ENCODE peak calls at places on chromosomes 2 and 18, in seven cellular contexts. F is A549, X is colonic mucosa, V is iPS DF 6.9, M is HepG2, W is mucosa of descending colon, T is cardiac muscle cell. R is an unnamed sample.

GRCh38 chr18:42654561-42654960 is 460.9 kb downstream of the RIT2 start:
- DNase-seq in F (no peak), X (no peak), V (no peak), M (no peak), W (no peak), T (peak; percentile 42), R (no peak)

GRCh38 chr2:127702395-127703009 is 1.2 kb downstream of the SFT2D3 start:
- DNase-seq in F (no peak), X (no peak), V (no peak), M (no peak), W (no peak), T (no peak), R (no peak)

GRCh38 chr2:62050456-62051045 is 145.1 kb downstream of the COMMD1 start:
- DNase-seq in F (no peak), X (no peak), V (no peak), M (no peak), W (no peak), T (no peak), R (no peak)

GRCh38 chr2:217919781-217920351 is 82.9 kb downstream of the TNS1 start:
- DNase-seq in F (no peak), X (no peak), V (no peak), M (no peak), W (no peak), T (peak; percentile 80), R (no peak)

GRCh38 chr2:179428659-179429058 is 164.0 kb upstream of the SESTD1 start:
- DNase-seq in F (no peak), X (no peak), V (no peak), M (no peak), W (no peak), T (peak; percentile 19), R (no peak)

GRCh38 chr18:56538756-56539155 is 99.6 kb downstream of the TXNL1 start:
- DNase-seq in F (no peak), X (no peak), V (no peak), M (no peak), W (no peak), T (peak; percentile 28), R (no peak)

GRCh38 chr18:35588995-35589394 is 7.5 kb downstream of the GALNT1 start:
- DNase-seq in F (no peak), X (no peak), V (no peak), M (peak; percentile 35), W (no peak), T (no peak), R (no peak)

GRCh38 chr2:237244976-237245646 is 159.4 kb downstream of the COPS8 start:
- DNase-seq in F (no peak), X (no peak), V (no peak), M (no peak), W (no peak), T (peak; percentile 98), R (no peak)

GRCh38 chr2:53422979-53423378 is 344.6 kb upstream of the CHAC2 start:
- DNase-seq in F (no peak), X (peak; percentile 22), V (peak; percentile 33), M (peak; percentile 50), W (peak; percentile 56), T (peak; percentile 74), R (peak; percentile 48)

GRCh38 chr2:111071480-111072143 is 49.1 kb upstream of the BCL2L11 start:
- DNase-seq in F (peak; percentile 8), X (no peak), V (no peak), M (no peak), W (peak; percentile 13), T (peak; percentile 88), R (no peak)

GRCh38 chr2:217433522-217433921 is 569.3 kb downstream of the TNS1 start:
- DNase-seq in F (no peak), X (no peak), V (no peak), M (no peak), W (no peak), T (peak; percentile 43), R (no peak)

GRCh38 chr2:32787207-32787606 is 159.4 kb downstream of the TTC27 start:
- DNase-seq in F (no peak), X (no peak), V (no peak), M (no peak), W (no peak), T (no peak), R (no peak)

GRCh38 chr2:27627963-27628766 is 647 bp downstream of the CCDC121 start:
- DNase-seq in F (peak; percentile 25), X (no peak), V (no peak), M (peak; percentile 45), W (peak; percentile 2), T (peak; percentile 75), R (no peak)

GRCh38 chr2:135246856-135247255 is 194.8 kb downstream of the RAB3GAP1 start:
- DNase-seq in F (no peak), X (no peak), V (no peak), M (no peak), W (no peak), T (no peak), R (no peak)

GRCh38 chr2:136381722-136382633 is 264.0 kb upstream of the CXCR4 start:
- DNase-seq in F (no peak), X (no peak), V (no peak), M (no peak), W (peak; percentile 46), T (no peak), R (no peak)
- H3K4me3 ChIP-seq in F (no peak overlapping the region), X (no peak overlapping the region), V (no peak overlapping the region), M (no peak overlapping the region), W (no peak overlapping the region), T (no peak overlapping the region), R (no peak overlapping the region)

DNA sequence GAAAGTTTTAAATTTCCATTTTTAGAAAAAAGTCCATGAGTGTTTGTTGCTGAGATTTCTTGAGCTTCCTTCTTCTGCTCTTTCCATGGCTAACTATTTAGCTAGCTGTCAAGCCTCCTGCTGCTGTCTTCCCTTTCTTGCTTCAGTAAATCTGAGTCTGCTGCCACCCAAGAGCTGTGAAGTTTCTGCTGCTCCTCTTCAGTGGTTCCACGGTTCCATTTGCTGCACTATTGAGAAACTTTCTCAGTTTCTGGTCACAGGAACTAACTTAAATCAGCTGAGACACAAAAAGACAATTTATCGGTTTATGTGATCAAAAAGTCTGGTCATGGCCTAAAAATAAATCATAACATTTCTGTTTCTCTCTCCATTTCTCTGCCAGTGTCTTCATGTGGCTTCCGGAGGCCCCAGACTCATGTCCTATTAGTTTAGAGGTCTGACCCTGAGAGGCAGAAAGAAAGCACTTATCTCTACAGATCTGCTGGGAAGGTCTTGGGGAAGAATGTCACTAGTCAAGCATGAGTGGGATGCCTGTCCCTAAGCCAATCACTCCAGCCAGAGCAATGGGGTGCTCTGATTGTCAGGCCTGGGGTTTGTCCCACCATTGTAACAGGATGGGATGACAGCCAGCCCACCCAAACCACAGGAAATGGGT is 73.0 kb upstream of the ARL4C start:
- DNase-seq in F (no peak), X (no peak), V (no peak), M (no peak), W (no peak), T (no peak), R (no peak)
- H3K4me1 ChIP-seq in F (peaks cover 3% of the 10 kb centered on the region), X (no peaks in the 10 kb centered on the region), V (no peaks in the 10 kb centered on the region), M (peaks cover 26% of the 10 kb centered on the region), W (no peaks in the 10 kb centered on the region), T (peaks cover 2% of the 10 kb centered on the region), R (peaks cover 2% of the 10 kb centered on the region)

DNA sequence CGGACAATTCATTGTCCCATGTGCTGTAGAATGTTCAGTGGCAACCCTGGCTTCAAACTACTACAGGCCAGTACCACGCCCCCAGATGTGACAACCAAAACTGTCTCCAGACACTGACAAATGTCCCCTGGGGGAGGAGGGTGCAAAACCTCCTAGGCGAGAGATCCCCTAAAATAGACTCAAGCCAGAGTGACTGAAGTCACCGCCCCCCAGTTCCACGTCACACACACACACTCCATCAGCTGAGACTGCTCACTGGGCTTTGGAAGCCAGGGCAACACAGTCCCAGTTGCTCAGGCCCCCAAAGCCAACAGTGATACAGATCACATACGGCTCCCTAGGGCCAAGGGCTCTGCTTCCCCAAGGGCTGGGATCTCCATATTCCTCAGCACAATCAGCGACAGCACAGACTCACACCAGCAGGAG is 19.1 kb downstream of the HDAC4 start:
- DNase-seq in F (no peak), X (no peak), V (no peak), M (no peak), W (no peak), T (no peak), R (no peak)
- H3K4me3 ChIP-seq in F (no peak overlapping the region), X (no peak overlapping the region), V (no peak overlapping the region), M (no peak overlapping the region), W (no peak overlapping the region), T (no peak overlapping the region), R (no peak overlapping the region)

GRCh38 chr2:119005081-119005480 is 63.1 kb downstream of the MARCO start:
- DNase-seq in F (no peak), X (no peak), V (no peak), M (no peak), W (no peak), T (no peak), R (no peak)
- H3K4me1 ChIP-seq in F (no peaks in the 10 kb centered on the region), X (no peaks in the 10 kb centered on the region), V (no peaks in the 10 kb centered on the region), M (no peaks in the 10 kb centered on the region), W (no peaks in the 10 kb centered on the region), T (no peaks in the 10 kb centered on the region), R (no peaks in the 10 kb centered on the region)

DNA sequence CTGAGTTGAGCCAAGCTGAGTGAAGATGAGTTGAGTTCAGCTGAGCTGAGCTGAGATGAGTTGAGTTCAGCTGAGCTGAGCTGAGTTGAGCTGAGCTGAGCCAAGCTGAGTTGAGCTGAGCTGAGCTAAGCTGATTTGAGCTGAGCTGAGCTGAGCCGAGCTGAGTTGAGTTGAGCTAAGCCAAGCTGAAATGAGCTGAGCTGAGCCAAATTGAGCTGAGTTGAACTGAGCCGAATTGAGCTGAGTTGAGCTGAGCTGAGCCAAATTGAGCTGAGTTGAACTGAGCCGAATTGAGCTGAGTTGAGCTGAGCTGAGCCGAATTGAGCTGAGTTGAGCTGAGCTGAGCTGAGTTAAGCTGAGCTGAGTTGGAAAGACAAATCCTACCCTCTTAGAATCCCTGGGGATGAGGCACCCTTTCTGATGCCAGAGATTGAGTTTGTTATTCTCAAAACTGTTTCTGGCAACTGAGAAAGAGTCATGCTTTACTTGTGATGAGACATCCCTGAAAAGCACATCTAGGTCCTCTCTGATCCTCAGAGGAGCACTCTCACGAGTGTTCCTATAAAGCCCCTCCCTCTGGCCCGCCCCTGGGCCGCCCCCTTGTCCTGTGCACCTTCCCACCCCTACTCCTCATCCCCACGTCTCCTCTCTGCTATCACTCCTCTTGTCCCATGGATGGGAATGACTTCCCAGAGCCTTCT is 116.5 kb downstream of the MCFD2 start:
- DNase-seq in F (no peak), X (no peak), V (no peak), M (no peak), W (no peak), T (no peak), R (no peak)
- H3K4me3 ChIP-seq in F (no peak overlapping the region), X (no peak overlapping the region), V (no peak overlapping the region), M (no peak overlapping the region), W (no peak overlapping the region), T (no peak overlapping the region), R (no peak overlapping the region)

GRCh38 chr2:224562831-224563230 is 22.3 kb downstream of the CUL3 start:
- DNase-seq in F (no peak), X (no peak), V (no peak), M (no peak), W (no peak), T (no peak), R (no peak)
- H3K4me1 ChIP-seq in F (peaks cover 6% of the 10 kb centered on the region), X (no peaks in the 10 kb centered on the region), V (no peaks in the 10 kb centered on the region), M (peaks cover 35% of the 10 kb centered on the region), W (peaks cover 6% of the 10 kb centered on the region), T (peaks cover 3% of the 10 kb centered on the region), R (no peaks in the 10 kb centered on the region)

DNA sequence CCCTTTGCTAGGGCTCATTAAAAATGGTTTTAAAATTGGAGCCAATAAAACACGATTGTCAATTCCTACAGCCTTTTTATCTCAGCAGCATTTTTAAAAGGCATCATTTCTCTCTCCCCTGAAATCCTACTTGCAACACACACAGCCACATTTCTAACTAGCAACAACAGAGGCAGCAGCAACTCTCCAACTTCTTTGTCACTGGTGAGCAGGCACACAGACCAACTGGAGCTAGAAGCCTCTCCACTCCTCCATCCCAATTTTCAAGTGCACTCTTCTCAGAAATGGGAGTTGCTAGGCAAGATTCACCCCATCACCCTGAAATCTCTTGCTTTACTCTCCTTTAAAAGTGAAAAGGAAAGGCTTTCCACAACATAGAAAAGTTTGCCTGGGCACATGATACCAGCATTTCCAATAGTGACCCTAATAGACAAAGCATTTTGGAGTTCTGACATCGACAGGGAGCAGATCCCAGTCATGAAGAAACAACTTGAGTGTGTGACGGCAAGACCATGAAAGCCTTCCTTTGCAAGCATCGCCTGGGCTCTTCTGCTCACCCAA is 4.1 kb downstream of the KLHL14 start:
- DNase-seq in F (no peak), X (no peak), V (no peak), M (no peak), W (no peak), T (no peak), R (no peak)
- H3K4me3 ChIP-seq in F (no peak overlapping the region), X (no peak overlapping the region), V (peak overlapping the region; percentile 13), M (peak overlapping the region; percentile 93), W (no peak overlapping the region), T (peak overlapping the region; percentile 85), R (peak overlapping the region; percentile 11)

R was measured in NT2/D1.